ENCODE peak calls at places on chromosomes 16 and 17, in eight cellular contexts. One of them, this sample, is unnamed.

GRCh38 chr16:14186007-14186953 is 115.2 kb downstream of the MRTFB start:
- DNase-seq in upper lobe of left lung: no peak
- DNase-seq in GM12878: no peak
- DNase-seq in prostate gland: no peak
- DNase-seq in breast epithelium: no peak
- DNase-seq in suprapubic skin: no peak
- DNase-seq in stomach: no peak
- DNase-seq in transverse colon: no peak
- DNase-seq in this sample: no peak

GRCh38 chr17:69012895-69013805 is 47.6 kb downstream of the ABCA9 start:
- DNase-seq in transverse colon: no peak
- DNase-seq in stomach: no peak
- DNase-seq in upper lobe of left lung: no peak
- DNase-seq in prostate gland: no peak
- DNase-seq in GM12878: no peak
- DNase-seq in suprapubic skin: no peak
- DNase-seq in breast epithelium: no peak
- DNase-seq in this sample: no peak

GRCh38 chr16:3578121-3578520 is 918 bp upstream of the NLRC3 start:
- DNase-seq in suprapubic skin: no peak
- DNase-seq in upper lobe of left lung: no peak
- DNase-seq in GM12878: peak; percentile 23
- DNase-seq in stomach: no peak
- DNase-seq in prostate gland: no peak
- DNase-seq in breast epithelium: no peak
- DNase-seq in transverse colon: peak; percentile 14
- DNase-seq in this sample: peak; percentile 84

GRCh38 chr17:80779336-80779735 is 212.3 kb upstream of the CHMP6 start:
- DNase-seq in GM12878: no peak
- DNase-seq in prostate gland: no peak
- DNase-seq in breast epithelium: peak; percentile 46
- DNase-seq in transverse colon: no peak
- DNase-seq in stomach: no peak
- DNase-seq in suprapubic skin: peak; percentile 54
- DNase-seq in upper lobe of left lung: no peak
- DNase-seq in this sample: no peak

GRCh38 chr16:17784073-17784472 is 313.3 kb upstream of the XYLT1 start:
- DNase-seq in suprapubic skin: no peak
- DNase-seq in upper lobe of left lung: no peak
- DNase-seq in transverse colon: no peak
- DNase-seq in GM12878: no peak
- DNase-seq in stomach: no peak
- DNase-seq in prostate gland: no peak
- DNase-seq in breast epithelium: no peak
- DNase-seq in this sample: no peak

GRCh38 chr17:39812466-39812865 is 51.6 kb downstream of the IKZF3 start:
- DNase-seq in suprapubic skin: no peak
- DNase-seq in transverse colon: no peak
- DNase-seq in prostate gland: peak; percentile 71
- DNase-seq in stomach: peak; percentile 79
- DNase-seq in GM12878: no peak
- DNase-seq in breast epithelium: no peak
- DNase-seq in upper lobe of left lung: no peak
- DNase-seq in this sample: no peak

GRCh38 chr16:23501291-23501690 is 9.0 kb downstream of the GGA2 start:
- DNase-seq in GM12878: no peak
- DNase-seq in stomach: peak; percentile 48
- DNase-seq in transverse colon: no peak
- DNase-seq in upper lobe of left lung: no peak
- DNase-seq in suprapubic skin: no peak
- DNase-seq in breast epithelium: no peak
- DNase-seq in prostate gland: no peak
- DNase-seq in this sample: no peak

GRCh38 chr16:53090591-53091507 is 36.1 kb downstream of the CHD9 start:
- DNase-seq in GM12878: peak; percentile 59
- DNase-seq in prostate gland: peak; percentile 93
- DNase-seq in breast epithelium: peak; percentile 84
- DNase-seq in upper lobe of left lung: peak; percentile 39
- DNase-seq in suprapubic skin: peak; percentile 96
- DNase-seq in stomach: peak; percentile 71
- DNase-seq in transverse colon: peak; percentile 88
- DNase-seq in this sample: peak; percentile 92

GRCh38 chr16:53949716-53950410 is 245.9 kb downstream of the FTO start:
- DNase-seq in transverse colon: no peak
- DNase-seq in GM12878: no peak
- DNase-seq in suprapubic skin: no peak
- DNase-seq in stomach: no peak
- DNase-seq in prostate gland: no peak
- DNase-seq in upper lobe of left lung: no peak
- DNase-seq in breast epithelium: no peak
- DNase-seq in this sample: no peak

GRCh38 chr17:75238684-75239191 is 22.7 kb downstream of the GGA3 start:
- DNase-seq in breast epithelium: no peak
- DNase-seq in upper lobe of left lung: no peak
- DNase-seq in suprapubic skin: no peak
- DNase-seq in prostate gland: peak; percentile 44
- DNase-seq in stomach: peak; percentile 57
- DNase-seq in GM12878: no peak
- DNase-seq in transverse colon: peak; percentile 61
- DNase-seq in this sample: peak; percentile 86

GRCh38 chr17:56167491-56167890 is 14.2 kb downstream of the ANKFN1 start:
- DNase-seq in prostate gland: no peak
- DNase-seq in breast epithelium: no peak
- DNase-seq in GM12878: no peak
- DNase-seq in transverse colon: no peak
- DNase-seq in stomach: no peak
- DNase-seq in suprapubic skin: no peak
- DNase-seq in upper lobe of left lung: no peak
- DNase-seq in this sample: no peak

GRCh38 chr16:2388875-2389433 is 40.3 kb upstream of the CCNF start:
- DNase-seq in suprapubic skin: no peak
- DNase-seq in GM12878: no peak
- DNase-seq in stomach: peak; percentile 84
- DNase-seq in transverse colon: peak; percentile 7
- DNase-seq in prostate gland: peak; percentile 58
- DNase-seq in upper lobe of left lung: no peak
- DNase-seq in breast epithelium: no peak
- DNase-seq in this sample: no peak

GRCh38 chr17:77193653-77194052 is 52.9 kb downstream of the SEC14L1 start:
- DNase-seq in upper lobe of left lung: no peak
- DNase-seq in breast epithelium: no peak
- DNase-seq in GM12878: no peak
- DNase-seq in stomach: no peak
- DNase-seq in suprapubic skin: no peak
- DNase-seq in prostate gland: no peak
- DNase-seq in transverse colon: no peak
- DNase-seq in this sample: no peak

GRCh38 chr16:54689072-54689471 is 241.6 kb upstream of the IRX5 start:
- DNase-seq in upper lobe of left lung: no peak
- DNase-seq in transverse colon: no peak
- DNase-seq in breast epithelium: no peak
- DNase-seq in prostate gland: no peak
- DNase-seq in GM12878: no peak
- DNase-seq in stomach: no peak
- DNase-seq in suprapubic skin: no peak
- DNase-seq in this sample: no peak

GRCh38 chr17:77691216-77692085 is 267.1 kb upstream of the TNRC6C start:
- DNase-seq in suprapubic skin: no peak
- DNase-seq in breast epithelium: no peak
- DNase-seq in prostate gland: no peak
- DNase-seq in upper lobe of left lung: no peak
- DNase-seq in transverse colon: no peak
- DNase-seq in stomach: no peak
- DNase-seq in GM12878: no peak
- DNase-seq in this sample: no peak

GRCh38 chr16:72961115-72961832 is 86.7 kb downstream of the ZFHX3 start:
- DNase-seq in stomach: no peak
- DNase-seq in breast epithelium: no peak
- DNase-seq in prostate gland: no peak
- DNase-seq in GM12878: no peak
- DNase-seq in suprapubic skin: no peak
- DNase-seq in upper lobe of left lung: no peak
- DNase-seq in transverse colon: no peak
- DNase-seq in this sample: no peak

GRCh38 chr16:5605404-5605803 is 507.8 kb upstream of the EEF2KMT start:
- DNase-seq in stomach: no peak
- DNase-seq in suprapubic skin: no peak
- DNase-seq in prostate gland: no peak
- DNase-seq in breast epithelium: no peak
- DNase-seq in upper lobe of left lung: no peak
- DNase-seq in transverse colon: no peak
- DNase-seq in GM12878: no peak
- DNase-seq in this sample: no peak

GRCh38 chr17:15920758-15921239 is 24.1 kb upstream of the ADORA2B start:
- DNase-seq in breast epithelium: no peak
- DNase-seq in upper lobe of left lung: no peak
- DNase-seq in stomach: no peak
- DNase-seq in transverse colon: peak; percentile 34
- DNase-seq in prostate gland: peak; percentile 51
- DNase-seq in suprapubic skin: no peak
- DNase-seq in GM12878: no peak
- DNase-seq in this sample: no peak

GRCh38 chr17:45127583-45128300 is 4.6 kb downstream of the PLCD3 start:
- DNase-seq in prostate gland: peak; percentile 60
- DNase-seq in GM12878: no peak
- DNase-seq in upper lobe of left lung: peak; percentile 82
- DNase-seq in transverse colon: peak; percentile 90
- DNase-seq in suprapubic skin: no peak
- DNase-seq in breast epithelium: peak; percentile 77
- DNase-seq in stomach: peak; percentile 88
- DNase-seq in this sample: no peak

GRCh38 chr16:4904942-4905615 is 31.9 kb downstream of the PPL start:
- DNase-seq in upper lobe of left lung: no peak
- DNase-seq in breast epithelium: no peak
- DNase-seq in suprapubic skin: no peak
- DNase-seq in GM12878: no peak
- DNase-seq in stomach: no peak
- DNase-seq in transverse colon: no peak
- DNase-seq in prostate gland: no peak
- DNase-seq in this sample: peak; percentile 59

GRCh38 chr17:21374455-21375161 is 1.5 kb upstream of the KCNJ12 start:
- DNase-seq in suprapubic skin: no peak
- DNase-seq in prostate gland: no peak
- DNase-seq in transverse colon: no peak
- DNase-seq in stomach: no peak
- DNase-seq in breast epithelium: no peak
- DNase-seq in GM12878: no peak
- DNase-seq in upper lobe of left lung: no peak
- DNase-seq in this sample: no peak

DNA sequence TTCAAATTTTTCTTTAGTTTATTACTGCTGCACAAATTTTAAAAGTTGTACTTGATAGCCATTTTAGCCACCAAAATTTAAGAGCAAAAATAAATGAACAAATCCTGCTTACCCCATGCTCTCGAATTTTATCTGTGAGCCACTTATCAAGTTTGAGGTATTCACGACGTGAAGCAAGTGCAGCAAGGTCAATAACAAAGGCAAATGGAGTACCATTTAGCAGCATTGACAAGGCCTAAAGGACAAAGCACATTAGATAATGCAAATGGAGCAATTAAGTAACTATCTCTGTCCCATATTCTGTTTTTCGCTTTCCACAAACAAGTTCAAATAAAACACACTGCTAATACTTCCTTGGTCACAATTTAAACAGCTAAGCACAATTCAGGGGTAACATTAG is 54.7 kb downstream of the CNOT1 start:
- DNase-seq in prostate gland: no peak
- DNase-seq in breast epithelium: no peak
- DNase-seq in GM12878: no peak
- DNase-seq in transverse colon: no peak
- DNase-seq in stomach: no peak
- DNase-seq in suprapubic skin: no peak
- DNase-seq in upper lobe of left lung: no peak
- DNase-seq in this sample: no peak
- TF ChIP-seq POLR2A in prostate gland: no peak
- TF ChIP-seq POLR2A in breast epithelium: no peak
- TF ChIP-seq POLR2A in GM12878: no peak
- TF ChIP-seq POLR2A in transverse colon: no peak
- TF ChIP-seq POLR2A in stomach: no peak
- TF ChIP-seq POLR2A in suprapubic skin: no peak
- TF ChIP-seq POLR2A in upper lobe of left lung: no peak
- TF ChIP-seq POLR2A in this sample: no peak

DNA sequence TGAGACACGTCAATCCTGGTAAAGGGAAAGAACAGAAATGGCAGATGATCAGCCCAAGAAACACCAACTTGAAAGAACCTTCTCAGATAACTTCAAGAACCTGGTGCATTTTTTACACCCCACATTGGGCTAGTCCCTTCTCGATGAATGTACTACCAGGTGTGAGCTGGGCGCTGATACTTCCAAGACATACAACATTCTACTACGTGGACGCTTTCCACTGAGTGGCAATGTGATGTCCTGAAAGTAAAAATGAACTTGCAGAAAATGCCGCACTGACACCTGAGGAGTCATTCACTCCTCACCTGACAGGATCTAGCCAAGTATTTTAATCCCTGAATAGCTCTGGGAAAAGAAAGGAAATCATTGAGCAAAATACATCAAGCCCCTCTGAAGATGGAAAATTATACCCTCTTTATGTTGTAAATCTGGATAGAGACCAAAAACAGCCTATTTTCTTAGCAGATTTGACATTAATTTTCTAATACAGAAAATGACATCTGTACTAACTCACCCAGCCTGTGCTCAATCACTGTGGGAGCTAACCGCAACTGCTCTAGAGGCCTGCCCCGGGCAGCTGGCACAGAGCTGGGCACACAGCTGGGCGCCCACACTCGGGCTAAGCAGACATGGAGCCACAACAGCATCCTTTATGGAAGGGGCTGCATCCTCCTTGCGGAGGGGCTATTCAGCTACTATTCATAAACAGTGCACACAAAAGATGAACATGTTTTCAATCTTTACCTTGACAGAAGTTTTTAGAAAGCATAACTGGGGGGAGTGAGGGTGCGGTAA is 16.2 kb downstream of the SNN start:
- DNase-seq in upper lobe of left lung: no peak
- DNase-seq in suprapubic skin: peak; percentile 40
- DNase-seq in prostate gland: no peak
- DNase-seq in breast epithelium: no peak
- DNase-seq in transverse colon: no peak
- DNase-seq in stomach: no peak
- DNase-seq in GM12878: no peak
- DNase-seq in this sample: no peak
- TF ChIP-seq POLR2AphosphoS5 in upper lobe of left lung: no peak
- TF ChIP-seq POLR2AphosphoS5 in suprapubic skin: no peak
- TF ChIP-seq POLR2AphosphoS5 in prostate gland: no peak
- TF ChIP-seq POLR2AphosphoS5 in breast epithelium: no peak
- TF ChIP-seq POLR2AphosphoS5 in transverse colon: no peak
- TF ChIP-seq POLR2AphosphoS5 in stomach: no peak
- TF ChIP-seq POLR2AphosphoS5 in GM12878: no peak
- TF ChIP-seq POLR2AphosphoS5 in this sample: no peak

GRCh38 chr17:28318759-28319660 is at the start of gene TMEM97:
- DNase-seq in breast epithelium: peak; percentile 94
- DNase-seq in upper lobe of left lung: peak; percentile 98
- DNase-seq in prostate gland: peak; percentile 96
- DNase-seq in GM12878: peak; percentile 87
- DNase-seq in suprapubic skin: peak; percentile 97
- DNase-seq in transverse colon: peak; percentile 96
- DNase-seq in stomach: peak; percentile 98
- DNase-seq in this sample: peak; percentile 98
- TF ChIP-seq POLR2A in breast epithelium: no peak
- TF ChIP-seq POLR2A in upper lobe of left lung: no peak
- TF ChIP-seq POLR2A in prostate gland: peak; percentile 45
- TF ChIP-seq POLR2A in GM12878: peak; percentile 83
- TF ChIP-seq POLR2A in suprapubic skin: no peak
- TF ChIP-seq POLR2A in transverse colon: peak; percentile 13
- TF ChIP-seq POLR2A in stomach: no peak
- TF ChIP-seq POLR2A in this sample: no peak

GRCh38 chr16:30068750-30069574 is 3.4 kb downstream of the ALDOA start:
- DNase-seq in GM12878: no peak
- DNase-seq in suprapubic skin: no peak
- DNase-seq in stomach: no peak
- DNase-seq in breast epithelium: no peak
- DNase-seq in upper lobe of left lung: no peak
- DNase-seq in prostate gland: no peak
- DNase-seq in transverse colon: peak; percentile 28
- DNase-seq in this sample: no peak
- TF ChIP-seq POLR2AphosphoS5 in GM12878: peak; percentile 16
- TF ChIP-seq POLR2AphosphoS5 in suprapubic skin: no peak
- TF ChIP-seq POLR2AphosphoS5 in stomach: no peak
- TF ChIP-seq POLR2AphosphoS5 in breast epithelium: no peak
- TF ChIP-seq POLR2AphosphoS5 in upper lobe of left lung: no peak
- TF ChIP-seq POLR2AphosphoS5 in prostate gland: no peak
- TF ChIP-seq POLR2AphosphoS5 in transverse colon: no peak
- TF ChIP-seq POLR2AphosphoS5 in this sample: peak; percentile 41

This sample was measured in spleen.